ENCODE peak calls at places on chromosome 22, in eight cellular contexts. K is brain microvascular endothelial cell, O is lower lobe of right lung, Q is epithelial cell of esophagus, S is mesothelial cell of epicardium, C is PC-3, J is HFFc6, V is upper lobe of right lung. L is an unnamed sample.

GRCh38 chr22:40612291-40612740 is 24.2 kb downstream of the MRTFA start:
- DNase-seq in V (no peak), O (no peak), K (no peak), S (no peak), J (no peak), C (no peak), Q (peak; percentile 31), L (no peak)

GRCh38 chr22:31253949-31254348 is 38.3 kb downstream of the PIK3IP1 start:
- DNase-seq in J (no peak), K (no peak), Q (peak; percentile 100), O (peak; percentile 81), C (no peak), S (no peak), V (peak; percentile 74), L (no peak)

GRCh38 chr22:24155597-24156145 is 25.6 kb upstream of the SUSD2 start:
- DNase-seq in O (peak; percentile 89), Q (peak; percentile 52), K (peak; percentile 25), C (peak; percentile 51), J (peak; percentile 86), S (no peak), V (peak; percentile 92), L (peak; percentile 66)

GRCh38 chr22:33971561-33971961 is 51.3 kb upstream of the LARGE1 start:
- DNase-seq in S (no peak), K (no peak), O (no peak), V (no peak), C (no peak), J (no peak), Q (no peak), L (no peak)

GRCh38 chr22:33299245-33299956 is 241.2 kb upstream of the SYN3 start:
- DNase-seq in C (no peak), O (no peak), Q (no peak), S (no peak), V (no peak), K (no peak), J (no peak), L (no peak)

GRCh38 chr22:22109693-22110466 is 127.3 kb upstream of the TOP3B start:
- DNase-seq in J (no peak), V (no peak), O (no peak), K (no peak), C (peak; percentile 12), Q (no peak), S (no peak), L (no peak)

GRCh38 chr22:27110985-27111451 is 453.6 kb downstream of the MIAT start:
- DNase-seq in S (no peak), O (no peak), V (no peak), C (no peak), K (peak; percentile 90), J (no peak), Q (no peak), L (no peak)

GRCh38 chr22:50467773-50468440 is 6.9 kb downstream of the SBF1 start:
- DNase-seq in O (no peak), J (no peak), K (no peak), Q (no peak), C (no peak), S (no peak), V (no peak), L (no peak)

GRCh38 chr22:49569286-49570031 is 258.2 kb downstream of the BRD1 start:
- DNase-seq in K (no peak), J (no peak), S (no peak), C (no peak), Q (no peak), O (no peak), V (no peak), L (no peak)

GRCh38 chr22:29726104-29726503 is 6.3 kb downstream of the CABP7 start:
- DNase-seq in J (no peak), C (no peak), K (no peak), O (no peak), V (no peak), Q (no peak), S (no peak), L (no peak)

GRCh38 chr22:29724843-29725242 is 5.0 kb downstream of the CABP7 start:
- DNase-seq in V (no peak), S (no peak), Q (no peak), K (no peak), O (no peak), J (no peak), C (no peak), L (no peak)

GRCh38 chr22:29726512-29727247 is 6.9 kb downstream of the CABP7 start:
- DNase-seq in S (no peak), J (no peak), V (no peak), K (no peak), Q (no peak), C (no peak), O (no peak), L (no peak)

GRCh38 chr22:29729161-29729560 is 9.4 kb downstream of the CABP7 start:
- DNase-seq in O (no peak), S (no peak), V (no peak), K (no peak), C (no peak), Q (no peak), J (no peak), L (no peak)

DNA sequence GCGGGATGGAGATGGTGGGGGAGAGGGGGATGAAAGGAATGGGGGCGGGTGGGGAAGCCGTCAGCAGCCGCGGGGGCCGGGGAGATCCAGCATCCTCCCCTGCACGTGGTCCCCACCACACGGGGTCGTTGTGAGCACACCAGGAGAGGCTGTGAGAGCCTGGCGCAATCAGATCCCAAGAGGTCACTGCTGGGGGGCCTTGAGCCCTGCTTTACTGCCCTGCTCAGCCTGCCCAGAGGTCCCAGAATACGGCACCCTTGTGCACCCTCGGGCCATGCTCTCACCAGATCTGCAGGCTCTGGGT is 7.4 kb downstream of the CABP7 start:
- DNase-seq in Q (peak; percentile 30), C (no peak), O (peak; percentile 56), V (peak; percentile 71), S (peak; percentile 45), K (no peak), J (no peak), L (peak; percentile 47)
- TF ChIP-seq CTCF in Q (peak; percentile 42), C (peak; percentile 27), O (peak; percentile 45), V (peak; percentile 35), S (no peak), K (peak; percentile 65), J (peak; percentile 70), L (no peak)

GRCh38 chr22:38218661-38219331 is 17.0 kb downstream of the MAFF start:
- DNase-seq in S (peak; percentile 77), C (peak; percentile 88), J (peak; percentile 84), K (peak; percentile 90), O (peak; percentile 88), Q (peak; percentile 96), V (peak; percentile 91), L (peak; percentile 35)

GRCh38 chr22:38220163-38220562 is 18.4 kb downstream of the MAFF start:
- DNase-seq in S (no peak), O (no peak), C (no peak), K (no peak), J (no peak), V (no peak), Q (no peak), L (no peak)

GRCh38 chr22:38221407-38221806 is 19.6 kb downstream of the MAFF start:
- DNase-seq in Q (no peak), V (no peak), J (no peak), C (no peak), K (no peak), O (no peak), S (no peak), L (no peak)

GRCh38 chr22:38220653-38221386 is 19.0 kb downstream of the MAFF start:
- DNase-seq in J (no peak), C (no peak), S (no peak), V (no peak), K (no peak), O (no peak), Q (no peak), L (no peak)

DNA sequence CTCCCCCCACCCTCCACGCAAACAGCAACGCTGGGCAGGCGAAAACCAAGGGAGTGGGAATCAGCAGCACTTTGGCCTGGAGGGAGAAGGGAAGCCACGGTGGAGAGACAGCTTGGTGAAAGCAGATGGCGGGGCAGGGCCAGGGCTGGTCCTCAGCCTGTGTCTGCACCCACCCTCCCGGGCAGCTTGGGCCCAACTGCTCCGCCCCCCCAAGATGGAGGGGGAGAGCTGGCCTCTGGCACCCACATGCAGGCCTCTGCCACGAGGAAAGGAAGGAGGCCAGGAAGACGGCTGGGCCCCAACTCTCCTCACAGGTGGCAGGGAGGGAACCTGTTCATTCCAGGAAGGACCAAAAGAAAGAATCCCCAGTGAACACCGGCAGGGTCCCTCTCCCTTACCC is 17.9 kb downstream of the MAFF start:
- DNase-seq in V (no peak), C (no peak), K (no peak), J (no peak), S (no peak), O (no peak), Q (no peak), L (no peak)
- TF ChIP-seq CTCF in V (no peak), C (no peak), K (no peak), J (no peak), S (no peak), O (no peak), Q (no peak), L (no peak)

DNA sequence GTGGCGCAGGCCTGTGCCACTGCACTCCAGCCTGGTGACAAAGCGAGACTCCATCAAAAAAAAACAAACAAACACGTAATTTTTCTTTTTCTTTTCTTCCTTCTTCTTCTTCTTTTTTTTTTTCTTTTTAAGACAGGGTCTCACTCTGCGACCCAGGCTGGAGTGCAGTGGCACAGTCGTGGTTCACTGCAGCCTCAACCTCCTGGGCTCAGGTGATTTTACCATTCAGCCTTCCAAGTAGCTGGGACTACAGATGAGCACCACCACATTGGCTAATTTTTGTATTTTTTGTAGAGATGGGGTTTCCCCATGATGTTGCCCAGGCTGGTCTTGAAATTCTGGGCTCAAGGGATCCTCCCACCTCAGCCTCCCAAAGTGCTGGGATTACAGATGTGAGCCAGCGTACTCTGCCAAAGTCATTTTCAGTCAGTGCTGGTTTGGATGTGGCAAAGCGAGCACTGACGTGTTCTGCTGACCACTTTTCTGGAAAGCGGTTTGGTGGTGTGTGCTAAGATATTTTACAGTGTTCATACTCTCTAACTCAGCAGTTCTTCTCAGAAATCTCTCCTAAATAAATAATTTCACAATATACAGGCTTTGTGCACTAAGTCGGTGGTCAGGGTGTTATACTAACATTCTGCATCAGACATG is 10.7 kb downstream of the FAM118A start:
- DNase-seq in Q (no peak), K (no peak), J (no peak), S (no peak), O (no peak), V (no peak), C (no peak), L (no peak)
- TF ChIP-seq CTCF in Q (no peak), K (no peak), J (no peak), S (no peak), O (no peak), V (no peak), C (no peak), L (no peak)

DNA sequence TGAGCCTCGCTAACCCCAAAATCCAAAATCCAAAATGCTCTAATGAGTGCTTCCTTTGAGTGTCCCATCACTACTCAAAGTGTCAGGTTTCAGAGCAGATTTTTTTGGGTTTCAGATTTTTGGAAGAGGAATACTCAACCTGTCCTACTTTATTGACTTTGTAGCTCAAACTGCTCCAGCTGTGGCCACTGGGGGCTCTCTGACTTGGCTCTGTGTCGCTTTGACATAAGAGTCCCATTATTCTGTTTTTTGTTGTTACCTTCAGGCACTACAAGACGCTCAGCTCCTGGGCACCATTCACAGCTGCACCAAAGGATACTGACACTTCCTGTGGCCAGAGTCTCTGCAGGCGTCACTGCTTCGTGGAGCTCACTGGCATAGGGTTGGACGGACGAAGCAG is 41.1 kb downstream of the PHF21B start:
- DNase-seq in Q (no peak), V (no peak), J (no peak), K (no peak), C (peak; percentile 11), S (no peak), O (no peak), L (no peak)
- TF ChIP-seq CTCF in Q (peak; percentile 8), V (no peak), J (peak; percentile 41), K (peak; percentile 37), C (peak; percentile 33), S (no peak), O (no peak), L (no peak)

GRCh38 chr22:38067771-38068360 is 10.7 kb downstream of the PICK1 start:
- DNase-seq in C (no peak), J (no peak), Q (no peak), O (no peak), S (no peak), K (no peak), V (no peak), L (no peak)
- TF ChIP-seq CTCF in C (no peak), J (no peak), Q (no peak), O (no peak), S (no peak), K (no peak), V (no peak), L (no peak)